ENCODE peak calls at places on chromosomes 11 and 22, in six cellular contexts. N, W, V, M, U and S are unnamed samples.

GRCh38 chr22:49258107-49259010 is 569.3 kb downstream of the BRD1 start:
- DNase-seq in N (no peak), W (no peak), V (no peak), M (no peak), U (no peak), S (no peak)

GRCh38 chr22:27019827-27020226 is 362.4 kb downstream of the MIAT start:
- DNase-seq in N (peak), W (no peak), V (no peak), M (no peak), U (no peak), S (no peak)

GRCh38 chr22:46035742-46036557 is 59.0 kb upstream of the WNT7B start:
- DNase-seq in N (peak), W (peak), V (peak), M (peak), U (peak), S (peak)

GRCh38 chr22:40533712-40534378 is 102.7 kb downstream of the MRTFA start:
- DNase-seq in N (peak), W (no peak), V (no peak), M (peak), U (no peak), S (no peak)

GRCh38 chr11:75422248-75423231 is 10.5 kb downstream of the KLHL35 start:
- DNase-seq in N (no peak), W (no peak), V (no peak), M (no peak), U (no peak), S (no peak)

GRCh38 chr22:17190702-17191101 is 28.5 kb downstream of the ADA2 start:
- DNase-seq in N (no peak), W (no peak), V (no peak), M (no peak), U (no peak), S (no peak)

GRCh38 chr11:48683226-48683720 is 194.7 kb downstream of the OR4A47 start:
- DNase-seq in N (no peak), W (no peak), V (no peak), M (no peak), U (no peak), S (no peak)

GRCh38 chr11:14908214-14908880 is 16.3 kb upstream of the CYP2R1 start:
- DNase-seq in N (peak), W (no peak), V (peak), M (no peak), U (no peak), S (peak)

GRCh38 chr11:27839226-27839913 is 139.1 kb upstream of the BDNF start:
- DNase-seq in N (peak), W (no peak), V (no peak), M (no peak), U (no peak), S (no peak)

GRCh38 chr11:60985991-60986915 is 14.8 kb downstream of the CD6 start:
- DNase-seq in N (peak), W (no peak), V (no peak), M (peak), U (no peak), S (no peak)

GRCh38 chr11:16814410-16815046 is 76.1 kb downstream of the C11orf58 start:
- DNase-seq in N (no peak), W (no peak), V (no peak), M (no peak), U (no peak), S (no peak)

GRCh38 chr22:39997939-39998726 is 3.4 kb downstream of the FAM83F start:
- DNase-seq in N (peak), W (peak), V (peak), M (no peak), U (no peak), S (peak)

GRCh38 chr11:96215094-96215782 is 127.8 kb downstream of the MAML2 start:
- DNase-seq in N (peak), W (no peak), V (no peak), M (no peak), U (no peak), S (no peak)

GRCh38 chr11:85539740-85540139 is 87.4 kb downstream of the DLG2 start:
- DNase-seq in N (no peak), W (no peak), V (no peak), M (no peak), U (no peak), S (no peak)

GRCh38 chr22:18024956-18025720 is 777 bp upstream of the MICAL3 start:
- DNase-seq in N (no peak), W (no peak), V (no peak), M (no peak), U (no peak), S (no peak)

GRCh38 chr11:62980133-62980760 is 4.5 kb downstream of the SLC22A6 start:
- DNase-seq in N (peak), W (no peak), V (no peak), M (no peak), U (no peak), S (no peak)

GRCh38 chr11:77470971-77471370 is 2.9 kb downstream of the PAK1 start:
- DNase-seq in N (no peak), W (no peak), V (no peak), M (no peak), U (no peak), S (no peak)

GRCh38 chr11:36577859-36578258 is 10.1 kb downstream of the RAG1 start:
- DNase-seq in N (peak), W (no peak), V (no peak), M (no peak), U (no peak), S (no peak)

GRCh38 chr11:121293276-121293569 is 652 bp downstream of the SC5D start:
- DNase-seq in N (peak), W (no peak), V (no peak), M (no peak), U (no peak), S (no peak)

GRCh38 chr22:23223566-23224317 is 43.4 kb downstream of the BCR start:
- DNase-seq in N (no peak), W (peak), V (no peak), M (no peak), U (no peak), S (no peak)

GRCh38 chr11:132496341-132496740 is 1036.0 kb downstream of the OPCML start:
- DNase-seq in N (peak), W (no peak), V (no peak), M (no peak), U (no peak), S (no peak)

GRCh38 chr11:26143553-26144308 is 188.2 kb upstream of the ANO3 start:
- DNase-seq in N (peak), W (no peak), V (no peak), M (no peak), U (no peak), S (no peak)

GRCh38 chr22:42680648-42681047 is 31.5 kb upstream of the CYB5R3 start:
- DNase-seq in N (peak), W (no peak), V (no peak), M (no peak), U (no peak), S (no peak)

GRCh38 chr11:19756675-19757475 is 44.2 kb downstream of the NAV2 start:
- DNase-seq in N (peak), W (peak), V (no peak), M (no peak), U (no peak), S (no peak)

GRCh38 chr11:113519989-113520613 is 44.9 kb upstream of the DRD2 start:
- DNase-seq in N (no peak), W (no peak), V (peak), M (no peak), U (no peak), S (peak)

GRCh38 chr11:55714982-55715888 is 53.2 kb downstream of the OR4C6 start:
- DNase-seq in N (no peak), W (no peak), V (no peak), M (no peak), U (no peak), S (no peak)

GRCh38 chr11:67062526-67063373 is 6.1 kb downstream of the RHOD start:
- DNase-seq in N (no peak), W (no peak), V (no peak), M (no peak), U (no peak), S (no peak)

GRCh38 chr11:66289548-66290331 is 797 bp upstream of the YIF1A start:
- DNase-seq in N (no peak), W (peak), V (no peak), M (peak), U (peak), S (no peak)

GRCh38 chr22:47613606-47614350 is 851.3 kb downstream of the TBC1D22A start:
- DNase-seq in N (no peak), W (no peak), V (no peak), M (no peak), U (no peak), S (no peak)

GRCh38 chr11:101129203-101129943 is at the start of gene PGR:
- DNase-seq in N (no peak), W (peak), V (no peak), M (no peak), U (peak), S (no peak)

GRCh38 chr22:40534379-40535188 is 101.9 kb downstream of the MRTFA start:
- DNase-seq in N (peak), W (no peak), V (no peak), M (no peak), U (no peak), S (no peak)

GRCh38 chr22:33875316-33875715 is 45.0 kb downstream of the LARGE1 start:
- DNase-seq in N (no peak), W (peak), V (no peak), M (no peak), U (no peak), S (no peak)

GRCh38 chr11:86805873-86806310 is 5.5 kb downstream of the PRSS23 start:
- DNase-seq in N (no peak), W (no peak), V (no peak), M (no peak), U (no peak), S (no peak)